ENCODE peak calls at places on chromosomes 7 and 10, in five cellular contexts. W, T, A, E and Y are unnamed samples.

GRCh38 chr7:28409716-28410627 is 2.3 kb upstream of the CREB5 start:
- DNase-seq in W (peak), T (no peak), A (peak), E (peak), Y (no peak)

GRCh38 chr7:18590744-18591340 is 95.3 kb downstream of the HDAC9 start:
- DNase-seq in W (peak), T (no peak), A (peak), E (no peak), Y (peak)

GRCh38 chr10:86411281-86411841 is 44.8 kb upstream of the GRID1 start:
- DNase-seq in W (peak), T (no peak), A (peak), E (no peak), Y (peak)

GRCh38 chr10:106981461-106981850 is 183.1 kb downstream of the SORCS1 start:
- DNase-seq in W (no peak), T (no peak), A (no peak), E (no peak), Y (no peak)

GRCh38 chr10:103592186-103593021 is 98.9 kb downstream of the NEURL1 start:
- DNase-seq in W (peak), T (peak), A (peak), E (peak), Y (peak)

GRCh38 chr7:147911224-147911623 is 679.3 kb upstream of the C7orf33 start:
- DNase-seq in W (no peak), T (no peak), A (no peak), E (no peak), Y (no peak)

GRCh38 chr10:11012880-11013279 is 4.8 kb upstream of the CELF2 start:
- DNase-seq in W (no peak), T (no peak), A (no peak), E (no peak), Y (no peak)

GRCh38 chr10:132433671-132434340 is 36.8 kb downstream of the PWWP2B start:
- DNase-seq in W (no peak), T (no peak), A (no peak), E (no peak), Y (no peak)

GRCh38 chr10:52229271-52229931 is 84.7 kb upstream of the DKK1 start:
- DNase-seq in W (peak), T (no peak), A (no peak), E (no peak), Y (no peak)

GRCh38 chr7:117834983-117835664 is 38.1 kb downstream of the CTTNBP2 start:
- DNase-seq in W (no peak), T (no peak), A (no peak), E (no peak), Y (no peak)

GRCh38 chr10:35347088-35347487 is 10.8 kb downstream of the CCNY start:
- DNase-seq in W (no peak), T (no peak), A (no peak), E (no peak), Y (no peak)

GRCh38 chr10:84181631-84182030 is 8.0 kb downstream of the GPR15LG start:
- DNase-seq in W (no peak), T (no peak), A (no peak), E (no peak), Y (no peak)

GRCh38 chr10:89206402-89207180 is 526 bp downstream of the CH25H start:
- DNase-seq in W (peak), T (no peak), A (peak), E (peak), Y (no peak)

GRCh38 chr10:132293416-132294195 is 14.1 kb downstream of the STK32C start:
- DNase-seq in W (no peak), T (no peak), A (no peak), E (no peak), Y (no peak)

GRCh38 chr7:31875424-31875823 is 188.4 kb downstream of the PPP1R17 start:
- DNase-seq in W (no peak), T (no peak), A (peak), E (no peak), Y (no peak)

GRCh38 chr7:40316176-40316575 is 181.4 kb downstream of the SUGCT start:
- DNase-seq in W (peak), T (no peak), A (no peak), E (no peak), Y (no peak)

GRCh38 chr7:66522518-66522917 is 106.2 kb upstream of the KCTD7 start:
- DNase-seq in W (no peak), T (no peak), A (peak), E (no peak), Y (no peak)

DNA sequence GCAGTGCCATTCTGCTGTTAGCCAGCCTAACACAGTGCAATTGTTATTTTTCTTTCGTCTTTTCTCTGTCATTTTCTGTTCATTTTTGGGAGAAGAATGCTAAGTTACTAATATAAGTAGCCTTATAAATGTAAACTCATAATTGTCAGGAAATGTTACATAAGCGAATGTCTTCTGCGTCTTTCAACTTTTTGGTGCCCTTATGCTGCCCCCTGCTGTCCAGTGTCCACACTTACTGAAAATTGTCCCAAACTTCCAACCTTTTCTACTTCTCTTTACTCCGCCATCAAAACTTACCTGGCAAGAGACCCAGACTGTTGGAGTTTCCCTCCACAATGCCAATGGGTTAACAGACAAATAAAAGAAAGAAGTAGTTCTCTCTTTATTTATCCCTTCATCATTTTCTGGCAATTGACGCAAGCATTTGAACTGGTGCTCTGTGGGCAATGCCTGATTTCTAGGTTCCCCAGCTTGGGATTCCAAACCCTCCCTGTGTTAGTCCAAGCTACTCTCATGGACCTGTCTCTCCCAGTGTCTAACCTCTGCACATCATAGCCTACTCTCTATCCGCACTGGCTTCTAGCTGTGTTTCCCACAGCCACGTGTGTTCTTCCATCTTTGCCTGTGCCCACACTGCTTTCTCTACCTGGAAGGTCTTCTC is 21.0 kb upstream of the EPC1 start:
- DNase-seq in W (peak), T (peak), A (peak), E (peak), Y (peak)
- TF ChIP-seq MAFK in W (no peak), T (no peak), A (no peak), E (no peak), Y (no peak)

GRCh38 chr10:129704225-129704624 is 237.2 kb downstream of the MGMT start:
- DNase-seq in W (no peak), T (no peak), A (no peak), E (peak), Y (no peak)

GRCh38 chr10:129706081-129706480 is 239.0 kb downstream of the MGMT start:
- DNase-seq in W (no peak), T (no peak), A (no peak), E (no peak), Y (no peak)

GRCh38 chr10:129705676-129706075 is 238.6 kb downstream of the MGMT start:
- DNase-seq in W (no peak), T (no peak), A (no peak), E (no peak), Y (no peak)

GRCh38 chr10:129703287-129704137 is 236.5 kb downstream of the MGMT start:
- DNase-seq in W (no peak), T (no peak), A (no peak), E (no peak), Y (no peak)

DNA sequence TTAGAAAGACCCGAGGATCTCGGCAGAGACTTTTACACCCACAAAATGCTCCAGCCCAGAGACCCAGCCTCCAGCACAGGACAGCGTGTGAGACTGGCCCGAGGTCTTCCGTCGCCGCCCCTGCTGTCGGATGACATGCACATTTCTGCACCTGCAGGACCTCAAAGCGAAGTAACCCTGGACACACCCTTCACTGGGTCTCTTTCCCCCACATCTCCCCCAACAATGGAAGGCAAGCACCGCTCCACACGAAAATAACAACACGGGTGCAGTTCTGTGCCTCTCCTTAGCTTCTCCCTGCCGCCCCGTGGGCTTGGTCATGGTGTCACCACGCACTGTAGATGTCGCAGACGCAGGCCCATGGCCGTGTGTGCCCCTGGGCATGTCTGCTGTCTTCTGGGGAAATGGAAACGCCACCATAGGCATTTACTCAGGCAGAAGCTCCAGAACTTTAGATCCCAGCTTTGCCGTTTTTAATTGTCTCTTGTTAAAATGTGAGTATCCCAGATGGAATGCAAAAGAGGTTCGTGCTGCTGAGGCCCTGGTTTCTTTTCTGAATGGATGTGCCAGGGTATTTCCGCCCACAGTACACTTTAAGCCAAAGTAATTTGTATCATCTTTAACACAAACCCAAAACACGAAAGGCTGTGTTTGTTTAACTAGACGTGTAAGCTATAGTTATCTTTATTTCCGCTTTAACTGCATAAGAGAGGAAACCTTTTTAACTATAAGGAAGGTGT is 237.9 kb downstream of the MGMT start:
- DNase-seq in W (peak), T (no peak), A (no peak), E (no peak), Y (no peak)
- TF ChIP-seq MAFK in W (no peak), T (no peak), A (no peak), E (no peak), Y (no peak)

GRCh38 chr10:8044908-8045727 is 9.4 kb upstream of the GATA3 start:
- DNase-seq in W (no peak), T (peak), A (no peak), E (peak), Y (no peak)
- TF ChIP-seq MAFK in W (no peak), T (no peak), A (no peak), E (no peak), Y (no peak)

GRCh38 chr10:122263971-122264370 is 7.1 kb upstream of the BTBD16 start:
- DNase-seq in W (peak), T (no peak), A (peak), E (no peak), Y (peak)

GRCh38 chr10:122267849-122268737 is 3.0 kb upstream of the BTBD16 start:
- DNase-seq in W (peak), T (peak), A (peak), E (peak), Y (peak)

GRCh38 chr10:122265896-122266295 is 5.2 kb upstream of the BTBD16 start:
- DNase-seq in W (no peak), T (no peak), A (no peak), E (no peak), Y (no peak)

GRCh38 chr10:122264442-122264841 is 6.7 kb upstream of the BTBD16 start:
- DNase-seq in W (peak), T (no peak), A (no peak), E (no peak), Y (peak)

GRCh38 chr10:122264931-122265330 is 6.2 kb upstream of the BTBD16 start:
- DNase-seq in W (no peak), T (no peak), A (no peak), E (no peak), Y (no peak)
- TF ChIP-seq MAFK in W (no peak), T (no peak), A (no peak), E (no peak), Y (no peak)

GRCh38 chr7:42625391-42625790 is 286.5 kb downstream of the C7orf25 start:
- DNase-seq in W (no peak), T (no peak), A (no peak), E (no peak), Y (no peak)
- TF ChIP-seq MAFK in W (no peak), T (no peak), A (no peak), E (no peak), Y (no peak)

GRCh38 chr10:105679781-105680180 is 1038.7 kb downstream of the SORCS3 start:
- DNase-seq in W (no peak), T (no peak), A (no peak), E (no peak), Y (no peak)

GRCh38 chr10:105681051-105681450 is 1040.0 kb downstream of the SORCS3 start:
- DNase-seq in W (no peak), T (no peak), A (no peak), E (no peak), Y (no peak)

DNA sequence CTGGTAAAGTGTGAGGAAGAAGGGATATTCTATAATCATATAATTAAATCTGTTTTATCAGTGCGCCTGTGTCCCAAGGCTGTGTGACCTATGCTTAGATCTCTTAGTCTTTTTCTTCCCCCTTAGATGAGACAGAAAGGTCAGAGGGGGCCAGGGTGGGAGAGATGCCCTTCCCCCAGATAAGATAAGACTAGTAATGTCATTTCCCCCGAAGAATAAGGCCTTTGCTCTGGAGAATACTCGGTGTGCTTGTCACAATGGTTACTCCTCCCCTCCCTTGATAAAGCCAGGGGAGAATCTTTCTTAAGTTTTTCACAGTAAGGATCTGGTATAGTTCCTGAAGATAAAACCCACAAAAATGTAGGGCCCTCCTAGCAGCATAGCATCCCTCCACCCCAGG is 1041.8 kb downstream of the SORCS3 start:
- DNase-seq in W (no peak), T (no peak), A (no peak), E (no peak), Y (no peak)
- TF ChIP-seq MAFK in W (no peak), T (no peak), A (no peak), E (no peak), Y (no peak)

GRCh38 chr10:127873901-127874470 is 18.8 kb downstream of the CLRN3 start:
- DNase-seq in W (no peak), T (no peak), A (no peak), E (no peak), Y (no peak)
- TF ChIP-seq MAFK in W (no peak), T (no peak), A (no peak), E (no peak), Y (no peak)

GRCh38 chr10:101394522-101395133 is 40.7 kb downstream of the BTRC start:
- DNase-seq in W (no peak), T (no peak), A (no peak), E (no peak), Y (no peak)

GRCh38 chr10:101393378-101393777 is 39.4 kb downstream of the BTRC start:
- DNase-seq in W (no peak), T (no peak), A (no peak), E (no peak), Y (no peak)

GRCh38 chr10:101402711-101403110 is 48.7 kb downstream of the BTRC start:
- DNase-seq in W (no peak), T (no peak), A (no peak), E (no peak), Y (no peak)

GRCh38 chr10:101400529-101400928 is 46.6 kb downstream of the BTRC start:
- DNase-seq in W (peak), T (no peak), A (peak), E (no peak), Y (no peak)

GRCh38 chr10:101397140-101397539 is 43.2 kb downstream of the BTRC start:
- DNase-seq in W (peak), T (peak), A (peak), E (no peak), Y (peak)
- TF ChIP-seq MAFK in W (no peak), T (no peak), A (no peak), E (no peak), Y (no peak)

GRCh38 chr7:50342616-50343114 is 38.1 kb downstream of the IKZF1 start:
- DNase-seq in W (no peak), T (no peak), A (no peak), E (no peak), Y (no peak)
- TF ChIP-seq MAFK in W (no peak), T (no peak), A (no peak), E (no peak), Y (no peak)